ENCODE peak calls at places on chromosomes 4 and X, in four cellular contexts. S is SJSA1, X is GM23248, P is Ammon's horn. U is an unnamed sample.

GRCh38 chrX:40809210-40809609 is 73.9 kb upstream of the MED14 start:
- DNase-seq in X (peak; percentile 58), S (no peak), P (no peak), U (no peak)

GRCh38 chr4:109649872-109650271 is 53.4 kb downstream of the CASP6 start:
- DNase-seq in P (no peak), X (no peak), S (no peak), U (no peak)

GRCh38 chr4:184747034-184747830 is 13.3 kb upstream of the CENPU start:
- DNase-seq in X (no peak), P (no peak), S (no peak), U (no peak)

GRCh38 chrX:21975827-21976226 is 35.3 kb downstream of the SMS start:
- DNase-seq in S (peak; percentile 31), X (peak; percentile 75), P (no peak), U (no peak)

GRCh38 chr4:129822708-129823504 is 727.0 kb downstream of the C4orf33 start:
- DNase-seq in S (peak; percentile 64), P (no peak), X (no peak), U (no peak)

GRCh38 chr4:166546009-166546408 is 673.0 kb downstream of the TLL1 start:
- DNase-seq in S (no peak), X (no peak), P (no peak), U (no peak)

GRCh38 chrX:1387141-1387776 is 4.7 kb downstream of the SLC25A6 start:
- DNase-seq in S (no peak), X (no peak), P (no peak), U (no peak)

GRCh38 chrX:149512225-149512885 is 7.2 kb upstream of the IDS start:
- DNase-seq in S (peak; percentile 29), X (peak; percentile 58), P (peak; percentile 68), U (peak; percentile 64)

GRCh38 chr4:158586881-158587280 is 65.2 kb downstream of the RXFP1 start:
- DNase-seq in P (no peak), S (no peak), X (no peak), U (no peak)

GRCh38 chr4:125956281-125956680 is 641.5 kb downstream of the FAT4 start:
- DNase-seq in S (no peak), P (no peak), X (no peak), U (no peak)

GRCh38 chr4:128271551-128271950 is 16.1 kb downstream of the PGRMC2 start:
- DNase-seq in S (no peak), P (no peak), X (no peak), U (no peak)

GRCh38 chrX:48971325-48972213 is at the start of gene KCND1:
- DNase-seq in S (no peak), X (peak; percentile 47), P (peak; percentile 31), U (peak; percentile 43)

GRCh38 chrX:38124000-38124399 is 96.7 kb downstream of the SRPX start:
- DNase-seq in P (no peak), X (no peak), S (no peak), U (no peak)

GRCh38 chr4:15577508-15577907 is 77.6 kb downstream of the FBXL5 start:
- DNase-seq in P (no peak), S (no peak), X (peak; percentile 54), U (no peak)

GRCh38 chr4:161172396-161173026 is 991.3 kb downstream of the FSTL5 start:
- DNase-seq in P (no peak), S (no peak), X (no peak), U (no peak)

U was measured in D341Med.